ENCODE peak calls at places on chromosomes 2 and 18, in ten cellular contexts. I, P, K, B, O, G, E, W, C and X are unnamed samples.

GRCh38 chr2:74690571-74690970 is 36.5 kb downstream of the SEMA4F start:
- DNase-seq in I (peak), P (peak), K (peak), B (no peak), O (peak), G (peak), E (peak), W (peak), C (peak), X (peak)

GRCh38 chr18:74303936-74304335 is 11.7 kb upstream of the C18orf63 start:
- DNase-seq in I (no peak), P (no peak), K (no peak), B (no peak), O (no peak), G (peak), E (no peak), W (no peak), C (peak), X (peak)

GRCh38 chr2:98569197-98569793 is 39.0 kb downstream of the COA5 start:
- DNase-seq in I (no peak), P (peak), K (no peak), B (peak), O (no peak), G (no peak), E (no peak), W (peak), C (no peak), X (peak)

GRCh38 chr2:64166637-64167420 is 22.6 kb upstream of the PELI1 start:
- DNase-seq in I (no peak), P (no peak), K (no peak), B (no peak), O (no peak), G (no peak), E (no peak), W (no peak), C (peak), X (no peak)

GRCh38 chr2:228535396-228535795 is 353.9 kb upstream of the SPHKAP start:
- DNase-seq in I (no peak), P (no peak), K (peak), B (no peak), O (no peak), G (no peak), E (no peak), W (no peak), C (no peak), X (no peak)

GRCh38 chr2:149744845-149745244 is 157.3 kb upstream of the MMADHC start:
- DNase-seq in I (no peak), P (no peak), K (no peak), B (no peak), O (no peak), G (peak), E (no peak), W (no peak), C (peak), X (peak)

GRCh38 chr2:44715671-44716077 is 225.8 kb upstream of the SIX3 start:
- DNase-seq in I (peak), P (no peak), K (peak), B (no peak), O (no peak), G (peak), E (peak), W (peak), C (peak), X (peak)

GRCh38 chr2:239026711-239027430 is 179.0 kb downstream of the TWIST2 start:
- DNase-seq in I (no peak), P (no peak), K (no peak), B (no peak), O (no peak), G (no peak), E (no peak), W (no peak), C (no peak), X (no peak)

GRCh38 chr2:9286553-9287399 is 80.2 kb downstream of the ASAP2 start:
- DNase-seq in I (no peak), P (no peak), K (no peak), B (no peak), O (no peak), G (peak), E (no peak), W (no peak), C (no peak), X (peak)

GRCh38 chr2:187544371-187545080 is 9.7 kb downstream of the TFPI start:
- DNase-seq in I (no peak), P (no peak), K (no peak), B (no peak), O (no peak), G (no peak), E (no peak), W (no peak), C (no peak), X (no peak)

GRCh38 chr18:3447895-3448844 is 1.8 kb upstream of the TGIF1 start:
- DNase-seq in I (peak), P (peak), K (peak), B (peak), O (peak), G (peak), E (peak), W (peak), C (peak), X (peak)

GRCh38 chr2:226660524-226660923 is 139.1 kb downstream of the IRS1 start:
- DNase-seq in I (peak), P (no peak), K (no peak), B (no peak), O (peak), G (peak), E (no peak), W (peak), C (peak), X (peak)